ENCODE peak calls at places on chromosomes 2 and 18, in nine cellular contexts. One of them, this sample, is unnamed.

GRCh38 chr2:215532844-215533243 is 97.0 kb upstream of the FN1 start:
- DNase-seq in CD4-positive, alpha-beta T cell: no peak
- DNase-seq in epithelial cell of proximal tubule: no peak
- DNase-seq in GM13977: no peak
- DNase-seq in cardiac muscle cell: no peak
- DNase-seq in H54: no peak
- DNase-seq in lower lobe of right lung: no peak
- DNase-seq in sigmoid colon: no peak
- DNase-seq in GM06990: no peak
- DNase-seq in this sample: no peak

GRCh38 chr2:190511104-190511503 is 23.4 kb downstream of the NEMP2 start:
- DNase-seq in CD4-positive, alpha-beta T cell: no peak
- DNase-seq in epithelial cell of proximal tubule: no peak
- DNase-seq in GM13977: no peak
- DNase-seq in cardiac muscle cell: peak; percentile 66
- DNase-seq in H54: no peak
- DNase-seq in lower lobe of right lung: no peak
- DNase-seq in sigmoid colon: no peak
- DNase-seq in GM06990: no peak
- DNase-seq in this sample: no peak

GRCh38 chr18:23580677-23581367 is 5.5 kb downstream of the NPC1 start:
- DNase-seq in CD4-positive, alpha-beta T cell: no peak
- DNase-seq in epithelial cell of proximal tubule: no peak
- DNase-seq in GM13977: no peak
- DNase-seq in cardiac muscle cell: no peak
- DNase-seq in H54: peak; percentile 27
- DNase-seq in lower lobe of right lung: no peak
- DNase-seq in sigmoid colon: no peak
- DNase-seq in GM06990: no peak
- DNase-seq in this sample: no peak

GRCh38 chr2:13114391-13114790 is 397.7 kb downstream of the TRIB2 start:
- DNase-seq in CD4-positive, alpha-beta T cell: no peak
- DNase-seq in epithelial cell of proximal tubule: peak; percentile 16
- DNase-seq in GM13977: no peak
- DNase-seq in cardiac muscle cell: peak; percentile 69
- DNase-seq in H54: no peak
- DNase-seq in lower lobe of right lung: no peak
- DNase-seq in sigmoid colon: no peak
- DNase-seq in GM06990: no peak
- DNase-seq in this sample: no peak

GRCh38 chr18:44789704-44790103 is 109.0 kb downstream of the SETBP1 start:
- DNase-seq in CD4-positive, alpha-beta T cell: no peak
- DNase-seq in epithelial cell of proximal tubule: peak; percentile 18
- DNase-seq in GM13977: no peak
- DNase-seq in cardiac muscle cell: peak; percentile 31
- DNase-seq in H54: no peak
- DNase-seq in lower lobe of right lung: no peak
- DNase-seq in sigmoid colon: no peak
- DNase-seq in GM06990: no peak
- DNase-seq in this sample: no peak

GRCh38 chr2:217795706-217796465 is 206.9 kb downstream of the TNS1 start:
- DNase-seq in CD4-positive, alpha-beta T cell: no peak
- DNase-seq in epithelial cell of proximal tubule: no peak
- DNase-seq in GM13977: peak; percentile 4
- DNase-seq in cardiac muscle cell: peak; percentile 43
- DNase-seq in H54: no peak
- DNase-seq in lower lobe of right lung: no peak
- DNase-seq in sigmoid colon: peak; percentile 67
- DNase-seq in GM06990: no peak
- DNase-seq in this sample: no peak

GRCh38 chr2:83054751-83055150 is 1404.3 kb downstream of the SUCLG1 start:
- DNase-seq in CD4-positive, alpha-beta T cell: no peak
- DNase-seq in epithelial cell of proximal tubule: no peak
- DNase-seq in GM13977: no peak
- DNase-seq in cardiac muscle cell: no peak
- DNase-seq in H54: no peak
- DNase-seq in lower lobe of right lung: no peak
- DNase-seq in sigmoid colon: no peak
- DNase-seq in GM06990: no peak
- DNase-seq in this sample: no peak

GRCh38 chr2:49931243-49931642 is 776.9 kb upstream of the FSHR start:
- DNase-seq in CD4-positive, alpha-beta T cell: no peak
- DNase-seq in epithelial cell of proximal tubule: peak; percentile 33
- DNase-seq in GM13977: no peak
- DNase-seq in cardiac muscle cell: no peak
- DNase-seq in H54: no peak
- DNase-seq in lower lobe of right lung: no peak
- DNase-seq in sigmoid colon: no peak
- DNase-seq in GM06990: no peak
- DNase-seq in this sample: no peak

GRCh38 chr2:89851583-89851905 is 1160.1 kb downstream of the RPIA start:
- DNase-seq in CD4-positive, alpha-beta T cell: no peak
- DNase-seq in epithelial cell of proximal tubule: no peak
- DNase-seq in GM13977: no peak
- DNase-seq in cardiac muscle cell: no peak
- DNase-seq in H54: no peak
- DNase-seq in lower lobe of right lung: no peak
- DNase-seq in sigmoid colon: no peak
- DNase-seq in GM06990: no peak
- DNase-seq in this sample: peak; percentile 1

GRCh38 chr2:30026091-30027055 is 105.0 kb upstream of the ALK start:
- DNase-seq in CD4-positive, alpha-beta T cell: no peak
- DNase-seq in epithelial cell of proximal tubule: peak; percentile 1
- DNase-seq in GM13977: peak; percentile 31
- DNase-seq in cardiac muscle cell: peak; percentile 40
- DNase-seq in H54: peak; percentile 50
- DNase-seq in lower lobe of right lung: no peak
- DNase-seq in sigmoid colon: no peak
- DNase-seq in GM06990: no peak
- DNase-seq in this sample: peak; percentile 50

GRCh38 chr2:16613475-16613874 is 52.2 kb downstream of the CYRIA start:
- DNase-seq in CD4-positive, alpha-beta T cell: no peak
- DNase-seq in epithelial cell of proximal tubule: no peak
- DNase-seq in GM13977: peak; percentile 53
- DNase-seq in cardiac muscle cell: peak; percentile 39
- DNase-seq in H54: no peak
- DNase-seq in lower lobe of right lung: no peak
- DNase-seq in sigmoid colon: no peak
- DNase-seq in GM06990: no peak
- DNase-seq in this sample: peak; percentile 46

GRCh38 chr2:46334389-46335345 is 37.5 kb downstream of the EPAS1 start:
- DNase-seq in CD4-positive, alpha-beta T cell: no peak
- DNase-seq in epithelial cell of proximal tubule: no peak
- DNase-seq in GM13977: no peak
- DNase-seq in cardiac muscle cell: peak; percentile 91
- DNase-seq in H54: peak; percentile 55
- DNase-seq in lower lobe of right lung: no peak
- DNase-seq in sigmoid colon: no peak
- DNase-seq in GM06990: no peak
- DNase-seq in this sample: no peak

GRCh38 chr18:28086530-28087172 is 90.3 kb downstream of the CDH2 start:
- DNase-seq in CD4-positive, alpha-beta T cell: no peak
- DNase-seq in epithelial cell of proximal tubule: no peak
- DNase-seq in GM13977: no peak
- DNase-seq in cardiac muscle cell: peak; percentile 87
- DNase-seq in H54: no peak
- DNase-seq in lower lobe of right lung: no peak
- DNase-seq in sigmoid colon: no peak
- DNase-seq in GM06990: no peak
- DNase-seq in this sample: no peak

GRCh38 chr2:14967739-14968138 is 335.2 kb downstream of the LRATD1 start:
- DNase-seq in CD4-positive, alpha-beta T cell: no peak
- DNase-seq in epithelial cell of proximal tubule: no peak
- DNase-seq in GM13977: no peak
- DNase-seq in cardiac muscle cell: no peak
- DNase-seq in H54: no peak
- DNase-seq in lower lobe of right lung: no peak
- DNase-seq in sigmoid colon: no peak
- DNase-seq in GM06990: no peak
- DNase-seq in this sample: no peak

GRCh38 chr18:10751711-10752110 is 225.9 kb downstream of the NAPG start:
- DNase-seq in CD4-positive, alpha-beta T cell: no peak
- DNase-seq in epithelial cell of proximal tubule: no peak
- DNase-seq in GM13977: no peak
- DNase-seq in cardiac muscle cell: peak; percentile 36
- DNase-seq in H54: no peak
- DNase-seq in lower lobe of right lung: no peak
- DNase-seq in sigmoid colon: no peak
- DNase-seq in GM06990: no peak
- DNase-seq in this sample: no peak

GRCh38 chr18:62485684-62486083 is 37.1 kb upstream of the ZCCHC2 start:
- DNase-seq in CD4-positive, alpha-beta T cell: no peak
- DNase-seq in epithelial cell of proximal tubule: peak; percentile 76
- DNase-seq in GM13977: no peak
- DNase-seq in cardiac muscle cell: peak; percentile 81
- DNase-seq in H54: peak; percentile 48
- DNase-seq in lower lobe of right lung: no peak
- DNase-seq in sigmoid colon: no peak
- DNase-seq in GM06990: no peak
- DNase-seq in this sample: no peak

GRCh38 chr2:74756356-74756890 is 77.5 kb upstream of the HK2 start:
- DNase-seq in CD4-positive, alpha-beta T cell: no peak
- DNase-seq in epithelial cell of proximal tubule: no peak
- DNase-seq in GM13977: no peak
- DNase-seq in cardiac muscle cell: no peak
- DNase-seq in H54: no peak
- DNase-seq in lower lobe of right lung: no peak
- DNase-seq in sigmoid colon: no peak
- DNase-seq in GM06990: no peak
- DNase-seq in this sample: no peak

GRCh38 chr18:21900594-21901352 is 160.2 kb downstream of the MIB1 start:
- DNase-seq in CD4-positive, alpha-beta T cell: no peak
- DNase-seq in epithelial cell of proximal tubule: no peak
- DNase-seq in GM13977: no peak
- DNase-seq in cardiac muscle cell: no peak
- DNase-seq in H54: no peak
- DNase-seq in lower lobe of right lung: no peak
- DNase-seq in sigmoid colon: no peak
- DNase-seq in GM06990: no peak
- DNase-seq in this sample: no peak

This sample was measured in GM10248.